ENCODE peak calls at places on chromosomes 3 and 15, in six cellular contexts. C is neural progenitor cell, X is astrocyte, J is Panc1, K is heart left ventricle, I is stomach. Q is an unnamed sample. For H3K4me1, the result is how much of the 10 kb centered on the place peaks cover.

GRCh38 chr15:52013151-52013791 is 5.7 kb upstream of the MAPK6 start:
- DNase-seq in C (no peak), X (peak), J (peak), K (no peak), I (no peak), Q (no peak)

GRCh38 chr15:48936666-48937065 is 27.1 kb downstream of the SHC4 start:
- DNase-seq in C (no peak), X (peak), J (no peak), K (no peak), I (no peak), Q (no peak)

GRCh38 chr15:63600001-63600645 is 2.9 kb downstream of the FBXL22 start:
- DNase-seq in C (peak), X (no peak), J (no peak), K (peak), I (no peak), Q (no peak)

GRCh38 chr15:42392309-42393024 is 33.2 kb downstream of the CAPN3 start:
- DNase-seq in C (no peak), X (no peak), J (no peak), K (no peak), I (peak), Q (no peak)

GRCh38 chr15:66124626-66125025 is 128.9 kb downstream of the MEGF11 start:
- DNase-seq in C (no peak), X (no peak), J (no peak), K (no peak), I (no peak), Q (no peak)

GRCh38 chr15:57554063-57554820 is 37.5 kb upstream of the MYZAP start:
- DNase-seq in C (peak), X (peak), J (no peak), K (no peak), I (peak), Q (no peak)

GRCh38 chr15:61794881-61795280 is 265.4 kb downstream of the VPS13C start:
- DNase-seq in C (no peak), X (no peak), J (no peak), K (no peak), I (no peak), Q (no peak)

GRCh38 chr15:23372284-23372683 is 17.7 kb downstream of the GOLGA8S start:
- DNase-seq in C (no peak), X (no peak), J (no peak), K (no peak), I (no peak), Q (no peak)

GRCh38 chr3:128459451-128459820 is 7.3 kb downstream of the DNAJB8 start:
- DNase-seq in C (no peak), X (no peak), J (no peak), K (no peak), I (no peak), Q (no peak)

GRCh38 chr3:196741401-196741761 is 1.7 kb downstream of the PAK2 start:
- DNase-seq in C (no peak), X (peak), J (no peak), K (no peak), I (no peak), Q (no peak)

GRCh38 chr3:41175365-41175764 is 23.9 kb upstream of the CTNNB1 start:
- DNase-seq in C (peak), X (no peak), J (no peak), K (no peak), I (no peak), Q (no peak)

GRCh38 chr15:69081310-69082004 is 67.0 kb downstream of the NOX5 start:
- DNase-seq in C (no peak), X (peak), J (no peak), K (peak), I (no peak), Q (no peak)

GRCh38 chr3:124960205-124960604 is 25.7 kb upstream of the MUC13 start:
- DNase-seq in C (no peak), X (no peak), J (no peak), K (no peak), I (no peak), Q (no peak)

GRCh38 chr15:51718199-51718598 is 19.3 kb downstream of the LYSMD2 start:
- DNase-seq in C (peak), X (no peak), J (no peak), K (no peak), I (no peak), Q (no peak)

GRCh38 chr3:133937756-133938601 is 42.3 kb upstream of the RAB6B start:
- DNase-seq in C (no peak), X (peak), J (no peak), K (peak), I (peak), Q (no peak)

GRCh38 chr15:70096215-70096974 is 1.3 kb downstream of the TLE3 start:
- DNase-seq in C (no peak), X (no peak), J (no peak), K (peak), I (peak), Q (no peak)

GRCh38 chr15:90402230-90402629 is 14.2 kb downstream of the IQGAP1 start:
- DNase-seq in C (no peak), X (peak), J (peak), K (no peak), I (no peak), Q (no peak)

GRCh38 chr3:30548605-30549004 is 57.8 kb upstream of the TGFBR2 start:
- DNase-seq in C (no peak), X (no peak), J (no peak), K (no peak), I (no peak), Q (no peak)

GRCh38 chr15:42194502-42194901 is 13.6 kb downstream of the VPS39 start:
- DNase-seq in C (no peak), X (peak), J (peak), K (no peak), I (no peak), Q (no peak)

GRCh38 chr3:114880078-114880477 is 267.0 kb downstream of the ZBTB20 start:
- DNase-seq in C (peak), X (peak), J (no peak), K (no peak), I (peak), Q (no peak)

GRCh38 chr15:98866503-98866902 is 141.1 kb downstream of the PGPEP1L start:
- DNase-seq in C (no peak), X (peak), J (no peak), K (no peak), I (no peak), Q (no peak)

GRCh38 chr3:126310816-126311215 is 46.4 kb downstream of the KLF15 start:
- DNase-seq in C (no peak), X (no peak), J (no peak), K (no peak), I (no peak), Q (no peak)

GRCh38 chr15:101813803-101814534 is 2.0 kb downstream of the OR4F15 start:
- DNase-seq in C (no peak), X (peak), J (no peak), K (no peak), I (no peak), Q (no peak)

GRCh38 chr15:33256874-33257273 is 53.9 kb upstream of the RYR3 start:
- DNase-seq in C (peak), X (no peak), J (no peak), K (no peak), I (no peak), Q (no peak)

GRCh38 chr3:113243846-113244245 is 32.5 kb downstream of the BOC start:
- DNase-seq in C (no peak), X (no peak), J (no peak), K (no peak), I (no peak), Q (no peak)

GRCh38 chr15:69475769-69476358 is 23.2 kb downstream of the RPLP1 start:
- DNase-seq in C (peak), X (peak), J (peak), K (peak), I (peak), Q (peak)

GRCh38 chr15:92884459-92884812 is 15.7 kb upstream of the CHD2 start:
- DNase-seq in C (no peak), X (no peak), J (no peak), K (no peak), I (no peak), Q (no peak)

GRCh38 chr3:112627419-112627818 is 13.5 kb downstream of the CCDC80 start:
- DNase-seq in C (no peak), X (no peak), J (no peak), K (no peak), I (no peak), Q (no peak)

GRCh38 chr3:45861043-45861846 is 19.3 kb upstream of the LZTFL1 start:
- DNase-seq in C (no peak), X (no peak), J (no peak), K (no peak), I (no peak), Q (no peak)
- H3K4me1 ChIP-seq in C (under half), X (under half), J (under half), K (under half), I (under half), Q (under half)

GRCh38 chr3:47054414-47054813 is 74.9 kb downstream of the NBEAL2 start:
- DNase-seq in C (no peak), X (no peak), J (no peak), K (no peak), I (no peak), Q (no peak)

GRCh38 chr3:47056705-47057104 is 77.2 kb downstream of the NBEAL2 start:
- DNase-seq in C (no peak), X (no peak), J (no peak), K (no peak), I (no peak), Q (no peak)

GRCh38 chr3:47057212-47057671 is 77.8 kb downstream of the NBEAL2 start:
- DNase-seq in C (no peak), X (peak), J (no peak), K (no peak), I (no peak), Q (no peak)
- H3K4me1 ChIP-seq in C (under half), X (under half), J (under half), K (under half), I (under half), Q (under half)

GRCh38 chr3:185930393-185931107 is 7.3 kb downstream of the TRA2B start:
- DNase-seq in C (no peak), X (peak), J (no peak), K (no peak), I (no peak), Q (no peak)

GRCh38 chr3:185932213-185932612 is 5.6 kb downstream of the TRA2B start:
- DNase-seq in C (no peak), X (no peak), J (no peak), K (no peak), I (no peak), Q (no peak)

GRCh38 chr3:185929192-185930151 is 8.3 kb downstream of the TRA2B start:
- DNase-seq in C (peak), X (peak), J (no peak), K (no peak), I (no peak), Q (no peak)

GRCh38 chr3:185933374-185933950 is 4.4 kb downstream of the TRA2B start:
- DNase-seq in C (no peak), X (no peak), J (no peak), K (no peak), I (no peak), Q (no peak)

GRCh38 chr3:185931777-185932176 is 6.0 kb downstream of the TRA2B start:
- DNase-seq in C (no peak), X (no peak), J (no peak), K (no peak), I (no peak), Q (no peak)
- H3K4me1 ChIP-seq in C (half or more), X (half or more), J (half or more), K (half or more), I (half or more), Q (under half)

GRCh38 chr3:12983326-12983725 is 89.9 kb downstream of the IQSEC1 start:
- DNase-seq in C (no peak), X (no peak), J (no peak), K (no peak), I (no peak), Q (no peak)

GRCh38 chr3:12985148-12985547 is 88.1 kb downstream of the IQSEC1 start:
- DNase-seq in C (no peak), X (no peak), J (no peak), K (no peak), I (no peak), Q (no peak)

GRCh38 chr3:12986031-12986430 is 87.2 kb downstream of the IQSEC1 start:
- DNase-seq in C (no peak), X (no peak), J (no peak), K (no peak), I (no peak), Q (no peak)

GRCh38 chr3:12982619-12983101 is 90.6 kb downstream of the IQSEC1 start:
- DNase-seq in C (no peak), X (no peak), J (no peak), K (no peak), I (no peak), Q (no peak)

DNA sequence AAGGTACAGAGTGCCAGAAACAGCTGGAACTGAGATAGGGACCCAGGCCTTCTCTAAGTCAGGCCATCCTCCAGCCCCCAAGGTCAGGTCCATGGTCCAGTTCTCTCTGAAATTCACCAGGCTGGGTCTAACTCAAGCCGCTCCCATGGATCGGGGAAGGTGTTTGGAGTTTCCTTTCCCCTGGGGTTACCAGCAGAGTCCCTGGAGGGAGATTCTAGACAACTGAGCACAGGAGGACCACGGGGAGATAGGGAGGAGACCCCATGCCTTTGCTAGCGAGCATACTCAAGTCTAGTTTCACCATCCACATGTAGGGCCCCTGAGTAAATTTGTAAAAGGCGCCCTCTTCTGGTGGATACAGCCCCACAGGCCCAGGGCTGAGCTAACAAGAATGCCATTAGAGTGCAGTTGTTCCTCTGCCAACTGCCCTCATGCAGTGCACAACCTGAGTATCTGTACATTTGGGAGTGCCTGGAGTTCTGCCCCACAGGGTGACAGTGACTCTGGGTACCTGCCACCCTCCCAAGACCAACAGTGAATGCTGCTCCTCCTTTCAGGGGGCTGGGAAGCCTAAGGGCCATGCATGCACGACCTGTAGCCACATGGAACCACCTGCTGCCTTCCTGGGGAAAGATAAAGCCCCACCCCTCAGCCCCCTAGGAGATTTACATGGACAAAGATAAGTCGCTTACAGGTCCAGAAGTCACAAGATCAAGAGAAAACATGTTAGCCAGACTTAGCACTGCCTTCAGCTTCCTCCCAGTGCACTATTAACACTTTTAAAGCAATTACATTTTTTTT is 89.0 kb downstream of the IQSEC1 start:
- DNase-seq in C (peak), X (no peak), J (peak), K (peak), I (peak), Q (peak)
- H3K4me1 ChIP-seq in C (under half), X (under half), J (under half), K (under half), I (under half), Q (under half)

DNA sequence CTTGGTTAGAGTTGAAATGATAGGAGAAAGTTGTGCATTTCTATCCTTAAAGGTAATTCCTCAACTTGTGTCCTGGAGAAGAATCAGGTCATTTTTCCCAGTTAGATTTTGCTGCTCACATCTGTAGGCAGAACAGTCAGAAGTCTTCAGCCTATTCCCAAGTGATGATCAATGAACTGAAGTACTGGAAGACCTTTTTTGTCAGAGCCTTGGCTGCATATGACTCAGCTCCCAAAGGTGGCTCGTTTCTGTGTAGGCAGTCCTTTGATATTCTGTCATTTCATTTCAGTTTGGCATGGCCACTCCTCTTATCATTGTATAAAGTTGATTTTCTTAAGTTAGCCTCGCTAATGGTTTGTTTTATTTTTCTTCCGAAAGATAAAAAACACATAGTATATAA is 90.7 kb downstream of the KLHL25 start:
- DNase-seq in C (no peak), X (peak), J (no peak), K (no peak), I (no peak), Q (no peak)
- H3K4me1 ChIP-seq in C (under half), X (under half), J (under half), K (half or more), I (half or more), Q (under half)

DNA sequence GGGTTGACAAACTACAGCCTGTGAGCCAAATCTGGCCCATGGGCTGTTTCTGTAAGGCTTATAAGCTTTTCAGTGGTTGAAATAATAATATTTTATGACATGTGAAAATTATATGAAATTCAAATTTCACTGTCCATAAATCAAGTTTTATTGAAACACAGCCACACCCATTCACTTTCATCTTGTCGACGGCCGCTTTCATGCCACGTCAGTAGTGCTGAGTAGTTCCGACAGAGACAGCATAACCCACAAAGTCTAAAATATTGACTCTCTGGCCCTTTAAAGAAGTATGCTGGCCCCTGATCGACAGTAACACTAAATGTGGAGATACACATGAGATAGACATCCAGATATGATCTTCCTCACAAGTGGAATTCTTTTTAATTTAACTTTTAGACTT is 102.8 kb downstream of the PDZRN3 start:
- DNase-seq in C (no peak), X (no peak), J (no peak), K (no peak), I (no peak), Q (no peak)
- H3K4me1 ChIP-seq in C (under half), X (under half), J (under half), K (under half), I (under half), Q (under half)

Q was measured in NT2/D1.